ENCODE peak calls at places on chromosomes 5 and 9, in four cellular contexts. B is sigmoid colon, O is IMR-90, L is heart left ventricle. D is an unnamed sample. For H3K9me3, the result is how much of the 10 kb centered on the place peaks cover.

GRCh38 chr5:116009806-116010205 is 22.5 kb upstream of the ARL14EPL start:
- DNase-seq in L (no peak), O (no peak), B (no peak), D (no peak)

GRCh38 chr9:108933231-108933630 is 693 bp downstream of the ELP1 start:
- DNase-seq in O (peak), L (no peak), B (no peak), D (no peak)

GRCh38 chr5:141874262-141874964 is 3.8 kb downstream of the PCDH1 start:
- DNase-seq in B (no peak), O (no peak), L (no peak), D (peak)

GRCh38 chr9:89878687-89879086 is 273.9 kb downstream of the GADD45G start:
- DNase-seq in O (no peak), B (peak), L (peak), D (peak)

GRCh38 chr5:108997720-108998119 is 250.0 kb downstream of the FER start:
- DNase-seq in B (no peak), O (no peak), L (no peak), D (no peak)

GRCh38 chr5:85140471-85140870 is 755.8 kb upstream of the EDIL3 start:
- DNase-seq in L (no peak), B (no peak), O (no peak), D (no peak)

GRCh38 chr9:117083440-117083984 is 331.3 kb downstream of the ASTN2 start:
- DNase-seq in L (no peak), O (no peak), B (no peak), D (no peak)

GRCh38 chr5:10307206-10308148 is at the start of gene CMBL:
- DNase-seq in L (peak), O (peak), B (peak), D (peak)

GRCh38 chr5:76714771-76715483 is 999 bp upstream of the F2R start:
- DNase-seq in B (no peak), L (peak), O (no peak), D (peak)

GRCh38 chr9:96654450-96655197 is 493 bp downstream of the PRXL2C start:
- DNase-seq in L (peak), B (peak), O (peak), D (peak)

GRCh38 chr5:78647838-78648358 is 674 bp downstream of the LHFPL2 start:
- DNase-seq in B (peak), L (peak), O (peak), D (no peak)

GRCh38 chr9:98908897-98909634 is 34.6 kb upstream of the COL15A1 start:
- DNase-seq in O (peak), L (no peak), B (no peak), D (no peak)

DNA sequence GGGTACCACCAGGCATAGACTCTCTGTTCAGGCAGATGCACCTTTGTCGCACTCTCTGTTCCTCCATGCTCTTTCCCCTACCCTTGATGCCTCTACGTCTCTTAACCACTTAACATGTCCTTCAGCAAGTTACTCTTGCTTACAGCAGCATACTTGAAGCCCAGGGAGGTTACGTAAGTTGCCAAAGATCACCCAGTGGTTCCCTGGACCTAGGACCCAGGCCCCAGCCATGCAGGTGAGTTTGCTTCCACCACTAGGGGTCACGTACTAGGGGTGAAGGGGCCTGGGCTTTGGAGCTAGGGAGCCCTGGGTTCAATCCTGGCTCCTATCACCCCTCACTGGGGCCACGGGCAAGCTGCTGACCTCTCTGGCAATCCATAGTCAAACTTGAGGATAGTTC is 8.9 kb downstream of the AKNA start:
- DNase-seq in O (no peak), B (no peak), L (no peak), D (peak)
- TF ChIP-seq CTCF in O (no peak), B (no peak), L (no peak), D (no peak)

GRCh38 chr5:32673272-32673671 is 37.8 kb upstream of the NPR3 start:
- DNase-seq in B (no peak), O (no peak), L (no peak), D (no peak)

GRCh38 chr5:32664523-32664922 is 46.6 kb upstream of the NPR3 start:
- DNase-seq in L (no peak), B (no peak), O (no peak), D (no peak)

DNA sequence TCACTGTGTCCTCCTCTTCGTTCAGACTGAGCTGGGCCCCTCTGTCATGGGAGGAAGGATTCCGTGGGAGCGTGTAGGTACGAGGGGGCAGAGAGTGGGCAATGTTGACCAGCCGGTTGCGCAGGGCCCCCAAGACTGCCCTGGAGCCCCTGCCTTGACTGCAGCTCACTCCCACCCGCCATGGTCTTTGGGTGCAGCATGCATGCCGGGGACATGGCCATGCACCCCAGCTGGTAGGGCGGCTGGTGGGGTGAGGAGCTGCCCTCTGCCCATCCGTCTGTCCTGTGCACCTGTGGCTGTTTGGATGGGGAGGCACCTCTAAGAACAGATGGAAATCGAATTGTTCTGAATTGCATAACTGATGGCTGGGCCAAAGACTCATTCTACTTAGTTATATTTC is 42.6 kb upstream of the NPR3 start:
- DNase-seq in B (no peak), O (no peak), L (no peak), D (no peak)
- H3K9me3 ChIP-seq in B (under half), O (under half), L (under half), D (under half)

DNA sequence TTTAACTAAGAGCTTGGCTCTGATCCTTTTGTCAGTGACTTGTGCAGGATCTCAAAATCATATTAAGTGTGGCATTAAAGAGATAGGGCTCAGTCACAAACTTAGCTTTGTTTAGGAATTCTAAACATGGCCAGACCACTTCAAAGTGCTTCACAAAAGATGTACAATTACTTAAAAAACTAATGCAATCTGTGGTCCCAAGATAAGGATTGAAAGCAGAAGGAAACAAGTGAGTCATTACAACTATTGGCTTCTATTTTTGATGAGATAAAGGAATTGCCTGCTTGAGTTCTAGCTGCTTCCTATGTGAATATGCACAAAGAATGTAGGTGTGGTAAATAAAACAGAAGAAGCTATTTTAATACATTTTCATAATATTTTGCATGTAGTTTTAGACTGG is 44.9 kb upstream of the SLC12A2 start:
- DNase-seq in L (no peak), B (no peak), O (peak), D (no peak)
- TF ChIP-seq POLR2A in L (no peak), B (no peak), O (no peak), D (no peak)

GRCh38 chr9:134637241-134637640 is 4.4 kb upstream of the COL5A1 start:
- DNase-seq in B (peak), O (no peak), L (peak), D (peak)
- TF ChIP-seq CTCF in B (no peak), O (peak), L (no peak), D (no peak)

DNA sequence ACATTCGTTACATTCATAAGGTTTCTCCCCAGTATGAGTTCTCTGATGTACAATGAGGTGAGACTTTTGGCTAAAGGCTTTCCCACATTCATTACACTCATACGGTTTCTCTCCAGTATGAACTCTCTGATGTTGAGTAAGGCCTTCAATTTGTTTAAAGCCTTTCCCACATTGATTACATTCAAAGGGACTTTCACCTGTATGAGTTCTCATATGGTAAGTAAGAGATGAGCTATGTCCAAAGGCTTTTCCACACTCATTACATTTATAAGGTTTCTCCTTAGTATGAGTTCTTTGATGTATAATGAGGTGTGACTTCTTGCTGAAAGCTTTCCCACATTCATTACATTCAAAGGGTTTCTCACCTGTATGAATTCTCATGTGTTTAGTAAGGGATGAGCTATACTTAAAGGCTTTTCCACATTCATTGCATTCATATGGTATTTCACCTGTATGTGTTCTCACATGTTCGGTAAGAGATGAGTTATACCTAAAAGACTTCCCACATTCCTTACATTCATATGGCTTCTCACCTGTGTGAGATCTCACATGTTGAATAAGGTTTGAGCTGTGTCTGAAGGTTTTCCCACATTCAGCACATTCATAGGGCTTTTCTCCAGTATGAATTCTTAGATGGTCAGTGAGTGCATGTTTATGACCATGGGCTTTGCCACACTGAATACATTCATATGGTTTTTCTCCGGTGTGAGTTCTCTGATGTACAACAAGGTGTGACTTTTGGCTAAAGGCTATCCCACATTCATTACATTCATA is 13.5 kb downstream of the ZFP37 start:
- DNase-seq in L (no peak), B (no peak), O (no peak), D (no peak)
- H3K9me3 ChIP-seq in L (under half), B (half or more), O (half or more), D (half or more)

GRCh38 chr5:96316017-96316416 is 117.0 kb downstream of the PCSK1 start:
- DNase-seq in O (peak), B (no peak), L (no peak), D (no peak)

GRCh38 chr5:96312383-96312782 is 120.7 kb downstream of the PCSK1 start:
- DNase-seq in L (no peak), O (no peak), B (no peak), D (no peak)

GRCh38 chr5:96318569-96319100 is 114.4 kb downstream of the PCSK1 start:
- DNase-seq in O (no peak), B (no peak), L (no peak), D (no peak)

GRCh38 chr5:96315431-96315830 is 117.6 kb downstream of the PCSK1 start:
- DNase-seq in O (no peak), B (no peak), L (no peak), D (no peak)

DNA sequence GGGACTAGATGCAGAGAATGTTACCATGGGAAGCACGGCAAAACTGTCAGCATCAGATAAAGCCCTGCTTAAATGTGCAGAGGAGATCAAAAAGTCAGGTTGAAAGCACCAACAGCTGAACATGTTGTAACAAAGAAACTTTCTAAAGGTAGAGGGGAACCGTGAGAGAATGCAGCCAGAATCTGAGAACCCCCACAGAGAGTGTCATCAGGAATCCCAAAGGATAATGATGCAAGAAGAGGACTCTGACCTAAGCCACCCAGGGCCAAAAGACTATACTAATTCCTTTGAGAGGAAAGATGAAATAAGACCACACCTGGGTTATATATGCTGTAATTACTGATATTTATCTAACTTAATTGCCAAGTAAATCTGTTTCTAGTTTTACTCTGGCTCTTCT is 116.6 kb downstream of the PCSK1 start:
- DNase-seq in L (no peak), O (no peak), B (no peak), D (no peak)
- TF ChIP-seq POLR2A in L (no peak), O (no peak), B (no peak), D (no peak)

DNA sequence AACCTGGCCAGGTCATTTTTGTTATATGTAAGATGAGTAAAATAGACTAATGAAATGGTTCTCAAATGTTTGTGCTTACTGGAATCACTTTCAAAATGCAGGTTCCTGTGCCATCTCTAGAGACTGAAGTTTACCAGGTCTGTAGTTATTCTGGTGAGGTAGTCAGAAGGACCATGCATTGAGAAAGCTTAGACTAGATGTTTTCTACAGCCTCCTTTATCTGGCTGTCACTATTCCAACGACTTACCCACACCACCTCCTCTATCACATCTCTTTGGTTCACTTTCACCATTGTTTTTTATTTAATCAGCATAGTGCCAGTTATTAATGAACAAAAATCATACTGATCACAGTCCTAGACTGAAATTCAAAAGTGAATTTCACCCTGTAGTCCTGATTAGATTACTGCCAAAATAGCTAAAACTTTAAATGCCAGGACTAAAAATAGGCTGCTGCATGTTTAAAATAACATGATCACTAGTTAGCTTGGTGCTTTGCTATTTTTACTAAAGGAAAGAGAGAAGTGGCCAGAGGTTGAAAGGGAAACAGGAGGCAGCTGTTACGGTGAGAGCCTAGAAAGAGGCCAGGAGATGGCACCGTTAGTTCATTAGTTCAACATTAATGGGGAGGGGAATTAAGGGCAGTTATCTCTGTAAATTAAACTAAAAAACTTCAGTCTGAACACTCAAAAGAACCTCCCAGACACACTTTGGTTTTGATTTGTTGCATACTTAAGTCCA is 13.9 kb upstream of the FNIP1 start:
- DNase-seq in B (no peak), O (peak), L (peak), D (no peak)
- TF ChIP-seq CTCF in B (no peak), O (peak), L (no peak), D (no peak)

GRCh38 chr5:179054876-179055275 is 5.3 kb upstream of the ZNF354C start:
- DNase-seq in O (no peak), B (no peak), L (no peak), D (no peak)
- H3K9me3 ChIP-seq in O (under half), B (under half), L (under half), D (under half)